ENCODE peak calls at places on chromosomes 12 and 14, in four cellular contexts. X, M, L and P are unnamed samples. For H3K36me3, the result is how much of the 10 kb centered on the place peaks cover.

GRCh38 chr12:53424626-53425514 is 1.2 kb downstream of the AMHR2 start:
- DNase-seq in M (peak), L (peak), X (peak), P (no peak)

GRCh38 chr12:48336066-48336465 is 14.7 kb downstream of the ZNF641 start:
- DNase-seq in M (no peak), L (no peak), X (no peak), P (no peak)

GRCh38 chr14:91231446-91231845 is 13.1 kb downstream of the GPR68 start:
- DNase-seq in M (no peak), L (no peak), X (no peak), P (no peak)

GRCh38 chr12:30286345-30286926 is 409.2 kb downstream of the IPO8 start:
- DNase-seq in X (peak), M (peak), L (no peak), P (peak)

GRCh38 chr14:89365071-89365801 is 51.8 kb downstream of the FOXN3 start:
- DNase-seq in M (no peak), L (no peak), X (no peak), P (no peak)

GRCh38 chr12:126286203-126286602 is 1221.0 kb downstream of the AACS start:
- DNase-seq in X (no peak), M (no peak), L (peak), P (no peak)

GRCh38 chr14:75022655-75023054 is 19.9 kb downstream of the EIF2B2 start:
- DNase-seq in M (peak), X (peak), L (no peak), P (peak)

GRCh38 chr12:95417372-95417771 is 56.6 kb upstream of the METAP2 start:
- DNase-seq in L (no peak), M (no peak), X (no peak), P (no peak)

GRCh38 chr12:10562306-10562933 is 51.0 kb downstream of the MAGOHB start:
- DNase-seq in X (peak), L (no peak), M (peak), P (no peak)

GRCh38 chr14:99348816-99349609 is 77.0 kb upstream of the BCL11B start:
- DNase-seq in X (no peak), L (peak), M (no peak), P (no peak)

GRCh38 chr12:108820700-108821406 is 36.5 kb downstream of the SSH1 start:
- DNase-seq in L (no peak), M (no peak), X (no peak), P (peak)

GRCh38 chr12:58408516-58408915 is 467.1 kb downstream of the ATP23 start:
- DNase-seq in M (no peak), X (no peak), L (no peak), P (no peak)

GRCh38 chr14:65042731-65043372 is 56.2 kb downstream of the FNTB start:
- DNase-seq in X (no peak), M (no peak), L (no peak), P (peak)

GRCh38 chr12:87676726-87677125 is 352.5 kb downstream of the C12orf50 start:
- DNase-seq in X (no peak), M (no peak), L (no peak), P (no peak)

GRCh38 chr12:98840325-98840724 is 195.2 kb downstream of the APAF1 start:
- DNase-seq in M (no peak), L (no peak), X (no peak), P (no peak)

GRCh38 chr12:905273-906076 is 44.0 kb downstream of the RAD52 start:
- DNase-seq in L (no peak), X (no peak), M (no peak), P (no peak)

GRCh38 chr14:100816950-100817901 is 8.7 kb upstream of the MEG3 start:
- DNase-seq in X (peak), L (no peak), M (no peak), P (no peak)

GRCh38 chr12:123089631-123090353 is 61.1 kb downstream of the PITPNM2 start:
- DNase-seq in L (no peak), M (no peak), X (peak), P (no peak)

GRCh38 chr12:105705765-105706164 is 375.3 kb downstream of the C12orf75 start:
- DNase-seq in L (peak), M (peak), X (peak), P (peak)

GRCh38 chr12:79842630-79843029 is 92.3 kb downstream of the PPP1R12A start:
- DNase-seq in M (no peak), X (no peak), L (no peak), P (no peak)
- H3K36me3 ChIP-seq in M (under half), X (under half), L (under half), P (under half)

GRCh38 chr14:26206640-26207039 is 391.2 kb downstream of the NOVA1 start:
- DNase-seq in M (no peak), L (no peak), X (no peak), P (no peak)
- TF ChIP-seq CTCF in M (peak), L (no peak), X (peak), P (no peak)

GRCh38 chr14:20623798-20624197 is 17.7 kb downstream of the OR6S1 start:
- DNase-seq in M (no peak), L (no peak), X (no peak), P (no peak)

GRCh38 chr14:20626274-20626673 is 15.2 kb downstream of the OR6S1 start:
- DNase-seq in L (no peak), X (no peak), M (peak), P (no peak)

GRCh38 chr14:20620798-20621478 is 20.6 kb downstream of the OR6S1 start:
- DNase-seq in X (no peak), M (no peak), L (no peak), P (no peak)

GRCh38 chr14:20624495-20625070 is 16.9 kb downstream of the OR6S1 start:
- DNase-seq in M (peak), L (peak), X (peak), P (no peak)

GRCh38 chr14:20622816-20623291 is 18.6 kb downstream of the OR6S1 start:
- DNase-seq in L (no peak), M (no peak), X (no peak), P (no peak)
- H3K4me3 ChIP-seq in L (no peak), M (peak), X (no peak), P (no peak)

DNA sequence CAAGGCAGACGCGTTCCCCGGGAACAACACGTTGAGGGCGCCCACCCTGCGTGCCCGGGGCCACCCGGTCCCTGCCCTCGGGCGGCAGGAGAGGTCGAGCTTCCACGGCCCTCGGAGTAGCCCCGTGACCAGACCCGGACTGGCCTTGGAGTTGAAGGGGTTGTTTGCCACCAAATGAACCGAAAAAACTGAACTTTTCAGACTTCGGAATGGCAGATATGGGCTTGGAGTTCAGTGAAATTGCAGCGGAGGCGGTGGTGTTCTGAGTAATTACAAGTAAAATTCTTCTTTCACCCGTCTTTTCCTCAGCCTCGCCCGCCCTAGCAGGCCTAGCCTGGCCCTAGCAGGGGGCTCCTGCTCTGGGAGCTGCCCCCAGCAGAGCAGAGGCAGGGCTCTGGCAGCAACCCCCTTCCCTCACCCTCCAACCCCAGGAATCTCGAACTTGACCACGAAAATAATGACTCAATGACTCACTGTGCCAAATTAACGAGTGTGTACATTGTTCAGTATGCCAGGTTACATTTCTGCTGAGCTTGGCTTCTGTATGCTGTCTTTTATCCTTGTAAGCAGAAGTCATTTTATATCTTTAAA is 1.1 kb downstream of the PAPLN start:
- DNase-seq in X (peak), M (peak), L (no peak), P (no peak)
- H3K36me3 ChIP-seq in X (under half), M (under half), L (under half), P (under half)

GRCh38 chr12:17592472-17592871 is 497.5 kb downstream of the RERGL start:
- DNase-seq in X (no peak), L (no peak), M (no peak), P (no peak)

GRCh38 chr12:17593715-17594406 is 496.1 kb downstream of the RERGL start:
- DNase-seq in L (no peak), X (no peak), M (no peak), P (no peak)

GRCh38 chr12:17591113-17591512 is 498.9 kb downstream of the RERGL start:
- DNase-seq in M (no peak), X (no peak), L (no peak), P (no peak)

GRCh38 chr12:17588968-17589367 is 501.0 kb downstream of the RERGL start:
- DNase-seq in X (peak), M (peak), L (peak), P (peak)
- TF ChIP-seq CTCF in X (peak), M (peak), L (no peak), P (peak)

DNA sequence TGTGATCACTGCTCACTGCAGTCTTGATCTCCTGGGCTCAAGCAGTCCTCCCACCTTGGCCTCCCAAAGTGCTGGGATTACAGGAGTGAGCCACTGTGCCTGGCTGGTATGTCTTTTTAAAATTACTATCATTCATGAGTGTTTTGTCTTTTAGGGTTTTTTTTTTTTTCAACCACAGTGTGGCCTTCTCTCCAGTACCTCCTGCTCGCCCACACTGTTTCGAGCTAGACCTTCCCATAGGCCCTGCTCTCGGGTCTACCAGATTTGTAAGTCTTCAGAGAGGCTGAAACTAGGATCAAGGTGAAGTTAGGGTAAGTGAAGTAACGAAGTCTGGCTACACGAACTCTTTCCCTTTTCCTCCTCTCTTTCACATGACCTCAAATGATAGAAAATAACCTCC is 1.5 kb downstream of the BIN2 start:
- DNase-seq in L (no peak), X (no peak), M (no peak), P (no peak)
- H3K4me3 ChIP-seq in L (no peak), X (no peak), M (no peak), P (no peak)

DNA sequence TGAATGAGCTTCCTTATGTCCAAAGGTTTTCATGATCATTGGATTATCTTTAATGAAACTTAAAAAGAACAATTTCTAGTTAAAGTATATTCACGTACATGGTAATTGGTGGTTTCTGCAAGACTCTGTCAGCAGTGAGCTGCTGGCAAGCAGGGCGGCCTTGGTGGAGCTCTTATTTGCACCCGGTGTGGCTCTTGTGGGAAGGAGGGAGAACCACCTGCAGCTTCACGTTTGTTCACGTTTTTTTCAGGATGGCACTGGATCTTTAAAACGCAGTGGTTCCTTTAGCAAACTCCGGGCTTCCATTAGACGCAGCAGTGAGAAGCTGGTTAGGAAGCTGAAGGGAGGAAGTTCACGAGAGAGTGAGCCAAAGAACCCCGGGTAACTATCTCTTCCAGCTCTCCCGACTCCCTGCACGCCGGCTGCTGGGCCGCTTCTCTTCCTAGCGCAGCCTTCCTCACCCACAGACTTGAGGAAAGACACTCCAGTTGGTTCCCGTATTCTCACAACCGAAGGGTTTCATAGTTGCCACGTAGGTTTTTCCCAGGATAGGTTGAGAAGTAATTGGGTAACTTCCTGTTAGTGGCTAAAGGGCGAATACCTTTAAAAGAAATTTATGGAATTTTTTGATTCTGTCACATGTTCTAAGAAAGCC is 28.3 kb downstream of the XRCC3 start:
- DNase-seq in M (no peak), X (no peak), L (no peak), P (no peak)
- H3K36me3 ChIP-seq in M (under half), X (under half), L (under half), P (half or more)

GRCh38 chr12:12642916-12643315 is 31.2 kb downstream of the CREBL2 start:
- DNase-seq in M (no peak), X (no peak), L (no peak), P (no peak)

GRCh38 chr12:12636641-12637040 is 25.0 kb downstream of the CREBL2 start:
- DNase-seq in M (no peak), X (no peak), L (no peak), P (no peak)

GRCh38 chr12:12646483-12647072 is 34.9 kb downstream of the CREBL2 start:
- DNase-seq in L (no peak), M (no peak), X (no peak), P (no peak)

GRCh38 chr12:12645485-12645884 is 33.8 kb downstream of the CREBL2 start:
- DNase-seq in L (peak), X (no peak), M (peak), P (no peak)

DNA sequence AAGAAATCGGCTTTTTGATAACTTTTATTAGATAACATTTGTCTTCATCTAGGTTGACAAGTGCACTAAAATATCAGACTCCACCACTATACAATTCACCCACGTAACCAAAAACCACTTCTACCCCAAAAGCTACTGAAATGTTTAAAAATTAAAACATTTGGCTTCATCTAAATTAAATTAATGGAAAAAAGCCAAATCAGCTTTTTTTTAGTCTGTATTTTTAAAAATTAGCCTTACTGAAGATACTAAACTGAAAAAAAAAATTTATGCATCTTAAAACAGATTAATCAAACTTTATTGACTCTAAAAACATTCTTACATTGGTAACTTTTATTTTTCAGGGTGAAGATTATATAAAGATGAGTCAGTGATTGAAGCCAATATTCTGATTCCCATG is 30.0 kb downstream of the CREBL2 start:
- DNase-seq in X (no peak), M (no peak), L (no peak), P (no peak)
- TF ChIP-seq CTCF in X (no peak), M (no peak), L (no peak), P (no peak)

GRCh38 chr12:12315838-12316237 is 34.2 kb downstream of the MANSC1 start:
- DNase-seq in X (no peak), L (peak), M (no peak), P (no peak)

GRCh38 chr12:12323118-12323517 is 26.9 kb downstream of the MANSC1 start:
- DNase-seq in L (no peak), M (no peak), X (no peak), P (no peak)

GRCh38 chr12:12323606-12324005 is 26.4 kb downstream of the MANSC1 start:
- DNase-seq in M (no peak), X (no peak), L (no peak), P (no peak)

DNA sequence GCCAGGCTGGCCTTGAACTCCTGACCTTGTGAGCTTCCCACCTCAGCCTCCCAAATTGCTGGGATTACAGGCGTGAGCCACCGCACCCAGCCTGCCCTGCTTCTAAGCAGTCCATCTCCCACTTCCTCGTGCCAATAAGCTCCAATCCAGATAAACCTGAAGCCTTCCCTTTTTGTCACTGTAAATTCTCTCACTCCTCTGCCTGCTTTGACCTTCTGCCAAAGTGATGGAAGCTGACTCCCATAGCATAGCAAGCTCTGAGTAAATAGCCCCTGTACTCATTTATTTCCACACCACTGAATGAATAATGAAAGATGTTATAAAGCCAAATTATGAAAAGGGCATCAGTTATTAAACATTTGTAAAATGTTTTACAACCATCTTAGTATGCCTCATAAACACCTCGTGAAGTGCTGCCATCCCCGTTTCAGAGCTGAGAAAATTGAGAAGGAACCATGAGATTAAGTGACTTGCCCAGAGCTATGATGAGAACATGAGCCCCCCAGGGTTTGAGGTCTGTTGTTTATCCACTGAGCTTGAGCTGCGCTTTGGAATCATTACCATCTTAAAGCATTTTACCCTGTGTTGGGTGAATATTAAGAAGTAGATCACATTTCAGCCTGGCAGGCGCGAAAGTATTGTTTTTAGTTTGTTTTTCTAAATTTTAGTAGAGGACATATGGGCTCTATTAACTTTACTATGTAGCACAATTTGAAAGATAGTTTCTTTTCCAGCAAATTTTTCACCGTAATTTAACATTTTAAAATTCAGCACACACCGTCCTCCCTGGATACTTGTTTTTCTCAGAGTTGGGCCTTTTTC is 30.3 kb downstream of the MANSC1 start:
- DNase-seq in M (no peak), X (peak), L (no peak), P (no peak)
- H3K4me3 ChIP-seq in M (no peak), X (no peak), L (no peak), P (no peak)